ENCODE peak calls at places on chromosomes 13 and 19, in ten cellular contexts. V is NCI-H774, D is GM12865, H is PC-9, G is EL, N is ovary, J is SHP77, K is A549, I is GOT3, W is hippocampal formation. C is an unnamed sample.

GRCh38 chr13:41053384-41053826 is 7.9 kb upstream of the WBP4 start:
- DNase-seq in V (no peak), D (peak; percentile 73), H (no peak), G (peak; percentile 34), N (no peak), J (no peak), K (no peak), I (no peak), W (no peak), C (no peak)

GRCh38 chr13:40116008-40116407 is 460.5 kb downstream of the COG6 start:
- DNase-seq in V (no peak), D (peak; percentile 62), H (peak; percentile 48), G (peak; percentile 78), N (peak; percentile 51), J (peak; percentile 24), K (peak; percentile 60), I (no peak), W (no peak), C (peak; percentile 98)

GRCh38 chr19:677201-677600 is 1.0 kb downstream of the FSTL3 start:
- DNase-seq in V (no peak), D (no peak), H (peak; percentile 92), G (peak; percentile 89), N (peak; percentile 84), J (no peak), K (peak; percentile 61), I (no peak), W (no peak), C (peak; percentile 13)

GRCh38 chr19:14000691-14001365 is 5.3 kb downstream of the RFX1 start:
- DNase-seq in V (no peak), D (no peak), H (no peak), G (no peak), N (no peak), J (no peak), K (no peak), I (no peak), W (no peak), C (no peak)

GRCh38 chr13:30308548-30308947 is 1.2 kb upstream of the KATNAL1 start:
- DNase-seq in V (no peak), D (peak; percentile 51), H (peak; percentile 4), G (peak; percentile 22), N (no peak), J (no peak), K (no peak), I (no peak), W (no peak), C (no peak)

GRCh38 chr13:45369116-45369515 is 28.1 kb upstream of the TPT1 start:
- DNase-seq in V (no peak), D (no peak), H (no peak), G (no peak), N (no peak), J (no peak), K (no peak), I (no peak), W (no peak), C (no peak)

GRCh38 chr13:78410847-78411246 is 192.5 kb downstream of the POU4F1 start:
- DNase-seq in V (no peak), D (no peak), H (no peak), G (no peak), N (no peak), J (no peak), K (no peak), I (no peak), W (no peak), C (no peak)

GRCh38 chr13:38348890-38349289 is 761 bp upstream of the UFM1 start:
- DNase-seq in V (no peak), D (peak; percentile 15), H (peak; percentile 4), G (peak; percentile 25), N (peak; percentile 23), J (no peak), K (peak; percentile 9), I (no peak), W (peak; percentile 20), C (no peak)

GRCh38 chr19:55644842-55645511 is 1.5 kb downstream of the ZNF581 start:
- DNase-seq in V (no peak), D (peak; percentile 35), H (no peak), G (no peak), N (peak; percentile 49), J (no peak), K (no peak), I (no peak), W (no peak), C (no peak)

GRCh38 chr19:11379857-11380350 is 4.2 kb downstream of the EPOR start:
- DNase-seq in V (no peak), D (no peak), H (no peak), G (no peak), N (no peak), J (no peak), K (no peak), I (no peak), W (no peak), C (no peak)

GRCh38 chr19:4814625-4815425 is 16.7 kb downstream of the TICAM1 start:
- DNase-seq in V (no peak), D (no peak), H (no peak), G (peak; percentile 58), N (no peak), J (no peak), K (no peak), I (no peak), W (no peak), C (no peak)

GRCh38 chr19:43774103-43774939 is 6.5 kb downstream of the KCNN4 start:
- DNase-seq in V (no peak), D (no peak), H (no peak), G (peak; percentile 69), N (peak; percentile 43), J (no peak), K (no peak), I (no peak), W (no peak), C (no peak)

GRCh38 chr19:38264486-38265212 is at the start of gene SPINT2:
- DNase-seq in V (no peak), D (no peak), H (no peak), G (no peak), N (peak; percentile 54), J (no peak), K (peak; percentile 84), I (no peak), W (peak; percentile 21), C (no peak)

GRCh38 chr13:108795841-108796240 is 166.4 kb downstream of the MYO16 start:
- DNase-seq in V (no peak), D (no peak), H (no peak), G (no peak), N (no peak), J (no peak), K (no peak), I (no peak), W (no peak), C (no peak)

GRCh38 chr13:68380041-68380973 is 1150.2 kb upstream of the PCDH9 start:
- DNase-seq in V (no peak), D (no peak), H (no peak), G (no peak), N (no peak), J (no peak), K (no peak), I (no peak), W (no peak), C (no peak)

GRCh38 chr19:49297403-49297802 is 27.6 kb downstream of the SLC6A16 start:
- DNase-seq in V (no peak), D (no peak), H (no peak), G (no peak), N (no peak), J (no peak), K (no peak), I (no peak), W (no peak), C (no peak)

GRCh38 chr13:108213946-108214345 is 1.4 kb downstream of the LIG4 start:
- DNase-seq in V (peak; percentile 58), D (no peak), H (no peak), G (peak; percentile 8), N (no peak), J (no peak), K (no peak), I (no peak), W (no peak), C (no peak)

GRCh38 chr13:63184693-63185092 is 1769.0 kb upstream of the PCDH20 start:
- DNase-seq in V (no peak), D (no peak), H (peak; percentile 60), G (peak; percentile 76), N (no peak), J (no peak), K (peak; percentile 0), I (no peak), W (no peak), C (no peak)

GRCh38 chr13:109419896-109420295 is 366.5 kb downstream of the IRS2 start:
- DNase-seq in V (no peak), D (no peak), H (no peak), G (no peak), N (no peak), J (no peak), K (no peak), I (no peak), W (no peak), C (no peak)

GRCh38 chr19:9836021-9836420 is 903 bp downstream of the PIN1 start:
- DNase-seq in V (no peak), D (peak; percentile 18), H (no peak), G (peak; percentile 51), N (no peak), J (no peak), K (no peak), I (no peak), W (no peak), C (no peak)

GRCh38 chr13:109767023-109767422 is 19.4 kb downstream of the IRS2 start:
- DNase-seq in V (no peak), D (no peak), H (no peak), G (no peak), N (no peak), J (no peak), K (no peak), I (no peak), W (no peak), C (no peak)

GRCh38 chr13:23804166-23804565 is 85.0 kb downstream of the MIPEP start:
- DNase-seq in V (no peak), D (no peak), H (no peak), G (no peak), N (no peak), J (no peak), K (no peak), I (no peak), W (no peak), C (no peak)

GRCh38 chr19:18832331-18833140 is 777 bp downstream of the UPF1 start:
- DNase-seq in V (no peak), D (peak; percentile 62), H (peak; percentile 29), G (peak; percentile 38), N (no peak), J (no peak), K (peak; percentile 25), I (no peak), W (no peak), C (no peak)

GRCh38 chr13:51683537-51684050 is 99.3 kb downstream of the WDFY2 start:
- DNase-seq in V (no peak), D (no peak), H (no peak), G (no peak), N (no peak), J (no peak), K (no peak), I (no peak), W (no peak), C (no peak)

GRCh38 chr13:85616275-85616674 is 182.9 kb downstream of the SLITRK6 start:
- DNase-seq in V (no peak), D (no peak), H (no peak), G (no peak), N (no peak), J (no peak), K (no peak), I (no peak), W (no peak), C (no peak)

GRCh38 chr13:34591163-34591562 is 350.9 kb upstream of the NBEA start:
- DNase-seq in V (no peak), D (no peak), H (no peak), G (no peak), N (no peak), J (no peak), K (no peak), I (no peak), W (no peak), C (no peak)

GRCh38 chr19:5434970-5435641 is 20.1 kb upstream of the ZNRF4 start:
- DNase-seq in V (no peak), D (no peak), H (no peak), G (peak; percentile 88), N (no peak), J (no peak), K (peak; percentile 86), I (no peak), W (no peak), C (no peak)

GRCh38 chr13:95485045-95485517 is 67.4 kb upstream of the CLDN10 start:
- DNase-seq in V (no peak), D (no peak), H (no peak), G (peak; percentile 15), N (no peak), J (no peak), K (no peak), I (no peak), W (no peak), C (peak; percentile 73)

C was measured in pulmonary artery endothelial cell.